ENCODE peak calls at places on chromosome 6, in five cellular contexts. U is PC-9, W is A549, R is RWPE1, A is ovary. E is an unnamed sample.

GRCh38 chr6:136737343-136738177 is 54.7 kb downstream of the MAP3K5 start:
- DNase-seq in U (no peak), R (no peak), A (no peak), W (no peak), E (no peak)

GRCh38 chr6:113511100-113511499 is 346.0 kb upstream of the MARCKS start:
- DNase-seq in W (no peak), A (no peak), R (no peak), U (no peak), E (no peak)

GRCh38 chr6:37205189-37205996 is 35.4 kb downstream of the PIM1 start:
- DNase-seq in W (no peak), U (no peak), R (no peak), A (no peak), E (no peak)

GRCh38 chr6:160917581-160917980 is 74.0 kb upstream of the MAP3K4 start:
- DNase-seq in A (no peak), R (no peak), U (no peak), W (no peak), E (no peak)

GRCh38 chr6:24205020-24205492 is 79.0 kb downstream of the NRSN1 start:
- DNase-seq in R (peak), W (peak), A (no peak), U (no peak), E (no peak)

GRCh38 chr6:68080074-68080473 is 555.0 kb upstream of the ADGRB3 start:
- DNase-seq in W (no peak), U (no peak), A (no peak), R (no peak), E (no peak)

GRCh38 chr6:130927305-130927704 is 100.1 kb downstream of the SMLR1 start:
- DNase-seq in A (no peak), U (peak), R (peak), W (no peak), E (no peak)

GRCh38 chr6:49264496-49264895 is 198.6 kb downstream of the MMUT start:
- DNase-seq in A (no peak), R (no peak), W (no peak), U (no peak), E (no peak)

GRCh38 chr6:126640356-126640755 is 300.4 kb downstream of the CENPW start:
- DNase-seq in A (no peak), R (no peak), U (peak), W (no peak), E (no peak)

GRCh38 chr6:17042422-17043147 is 59.3 kb upstream of the STMND1 start:
- DNase-seq in U (no peak), W (peak), A (no peak), R (peak), E (no peak)

GRCh38 chr6:145798530-145798929 is 16.1 kb downstream of the FBXO30 start:
- DNase-seq in R (no peak), A (no peak), W (no peak), U (no peak), E (no peak)

GRCh38 chr6:39964094-39964493 is 29.8 kb upstream of the MOCS1 start:
- DNase-seq in R (no peak), U (no peak), W (no peak), A (no peak), E (no peak)

GRCh38 chr6:129749749-129750120 is 39.8 kb upstream of the ARHGAP18 start:
- DNase-seq in U (no peak), W (no peak), A (no peak), R (peak), E (no peak)

GRCh38 chr6:144064402-144064830 is 31.0 kb downstream of the SF3B5 start:
- DNase-seq in W (no peak), U (no peak), R (no peak), A (peak), E (peak)

GRCh38 chr6:4350571-4351505 is 215.5 kb upstream of the ECI2 start:
- DNase-seq in R (no peak), A (no peak), W (no peak), U (no peak), E (no peak)

GRCh38 chr6:130020106-130020851 is 1.9 kb downstream of the L3MBTL3 start:
- DNase-seq in A (peak), R (peak), W (peak), U (no peak), E (peak)

GRCh38 chr6:83292900-83293843 is 100.0 kb downstream of the RWDD2A start:
- DNase-seq in R (no peak), W (no peak), A (no peak), U (no peak), E (no peak)

GRCh38 chr6:105781248-105781647 is 304.9 kb upstream of the PRDM1 start:
- DNase-seq in R (peak), W (no peak), A (no peak), U (no peak), E (no peak)

GRCh38 chr6:165694296-165694695 is 31.3 kb upstream of the PDE10A start:
- DNase-seq in U (no peak), W (no peak), R (no peak), A (no peak), E (no peak)

GRCh38 chr6:53718597-53719460 is 53.3 kb upstream of the KLHL31 start:
- DNase-seq in W (peak), A (no peak), U (peak), R (peak), E (peak)

GRCh38 chr6:52371656-52372151 is 9.8 kb downstream of the PAQR8 start:
- DNase-seq in U (no peak), W (no peak), R (no peak), A (no peak), E (no peak)

GRCh38 chr6:47147175-47147727 is 105.1 kb upstream of the ADGRF1 start:
- DNase-seq in R (no peak), A (no peak), U (no peak), W (no peak), E (no peak)
- H3K27ac ChIP-seq in R (no peak), A (no peak), U (peak), W (peak), E (no peak)

DNA sequence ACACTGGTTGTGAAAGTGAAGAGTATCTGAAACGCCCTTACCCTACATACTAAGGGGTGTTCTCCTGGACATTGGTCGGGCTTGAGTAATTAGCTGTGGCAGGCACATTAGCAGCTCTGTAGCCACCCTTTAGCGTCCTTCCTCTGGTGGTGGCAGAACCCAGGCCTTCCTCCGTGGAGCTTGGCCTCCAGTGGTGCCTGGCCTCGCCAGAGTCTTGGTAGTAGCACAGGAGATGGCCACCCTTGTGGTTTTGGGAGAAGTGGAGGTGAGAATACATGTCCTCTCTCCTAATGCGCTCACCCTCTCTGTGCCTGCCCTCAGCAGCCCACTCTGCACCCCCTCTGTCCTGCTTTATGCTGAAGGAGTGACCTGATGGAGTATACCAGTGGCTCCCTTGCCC is 17.6 kb upstream of the UQCC2 start:
- DNase-seq in A (no peak), W (no peak), R (no peak), U (no peak), E (no peak)
- H3K27ac ChIP-seq in A (no peak), W (no peak), R (no peak), U (no peak), E (no peak)

DNA sequence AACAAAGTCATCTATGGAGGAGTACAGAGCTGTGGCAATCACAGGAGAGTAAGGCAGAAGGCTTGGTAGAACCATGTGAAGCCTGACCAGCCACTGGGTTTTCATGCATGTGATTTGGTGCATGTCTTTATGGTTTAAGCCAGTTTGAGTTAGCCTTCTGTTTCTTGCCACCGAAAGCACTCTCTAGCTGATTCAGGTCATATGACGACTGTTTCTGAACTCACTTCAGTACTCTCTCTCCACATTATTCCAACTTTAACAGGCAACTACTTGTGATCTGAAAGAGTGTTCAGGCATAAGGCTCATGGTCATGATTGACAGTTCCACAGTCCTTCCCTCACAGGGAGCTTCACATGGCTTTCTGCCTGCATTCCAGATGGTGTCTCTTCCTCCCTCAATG is 63.3 kb upstream of the TAB2 start:
- DNase-seq in A (no peak), W (no peak), R (no peak), U (no peak), E (no peak)
- H3K27ac ChIP-seq in A (no peak), W (no peak), R (no peak), U (no peak), E (no peak)

GRCh38 chr6:2528156-2528555 is 222.6 kb downstream of the MYLK4 start:
- DNase-seq in W (no peak), R (no peak), A (no peak), U (no peak), E (no peak)

GRCh38 chr6:2534406-2535139 is 216.1 kb downstream of the MYLK4 start:
- DNase-seq in R (no peak), W (no peak), A (no peak), U (no peak), E (no peak)

GRCh38 chr6:2529217-2529719 is 221.5 kb downstream of the MYLK4 start:
- DNase-seq in U (no peak), R (no peak), W (no peak), A (no peak), E (no peak)

GRCh38 chr6:2535492-2535891 is 215.2 kb downstream of the MYLK4 start:
- DNase-seq in R (no peak), W (no peak), U (no peak), A (no peak), E (no peak)

DNA sequence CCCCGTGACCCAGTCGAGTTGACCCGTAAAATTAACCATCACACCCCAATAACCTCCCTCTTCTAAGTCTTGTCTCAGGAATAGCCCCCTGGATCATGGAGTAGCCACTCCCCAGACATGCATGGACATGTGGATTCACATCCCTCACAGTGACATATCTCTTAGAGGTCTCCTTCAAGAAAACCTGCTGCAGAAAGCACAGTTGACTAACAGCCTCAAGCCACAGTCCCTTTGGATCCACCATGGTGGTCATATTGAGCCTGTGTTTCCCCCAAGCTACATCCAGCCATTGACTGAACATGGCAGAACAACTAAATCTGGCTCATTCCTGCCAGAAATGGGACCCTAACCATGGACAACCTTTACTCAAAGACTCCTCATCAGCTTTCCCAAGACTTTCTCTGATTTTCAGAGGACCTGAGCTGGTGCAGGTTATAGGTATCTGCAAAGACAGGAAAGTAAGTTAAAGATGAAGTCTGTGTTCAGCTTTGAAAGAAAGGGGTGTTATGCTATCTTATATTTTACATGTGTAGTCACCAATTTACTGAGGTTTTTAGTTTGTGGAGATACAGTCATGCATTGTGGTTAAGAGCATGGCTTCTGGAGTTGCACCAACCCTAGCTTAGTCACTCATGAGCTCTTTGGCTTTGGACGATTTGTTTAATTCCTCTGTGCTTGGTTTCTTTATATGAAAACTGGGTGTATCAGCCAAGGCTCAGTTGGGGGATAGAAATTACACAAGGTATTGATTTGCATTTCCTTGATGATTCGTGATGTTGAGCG is 219.1 kb downstream of the MYLK4 start:
- DNase-seq in W (no peak), U (no peak), R (peak), A (no peak), E (no peak)
- H3K27ac ChIP-seq in W (no peak), U (no peak), R (no peak), A (no peak), E (no peak)

GRCh38 chr6:107101661-107102413 is 13.5 kb downstream of the BEND3 start:
- DNase-seq in U (no peak), W (no peak), R (no peak), A (no peak), E (no peak)

GRCh38 chr6:107105511-107106116 is 9.7 kb downstream of the BEND3 start:
- DNase-seq in U (no peak), A (no peak), R (no peak), W (no peak), E (no peak)

GRCh38 chr6:107101211-107101610 is 14.1 kb downstream of the BEND3 start:
- DNase-seq in U (no peak), R (no peak), A (no peak), W (no peak), E (no peak)

GRCh38 chr6:107103082-107103481 is 12.2 kb downstream of the BEND3 start:
- DNase-seq in R (no peak), A (no peak), U (no peak), W (no peak), E (no peak)

DNA sequence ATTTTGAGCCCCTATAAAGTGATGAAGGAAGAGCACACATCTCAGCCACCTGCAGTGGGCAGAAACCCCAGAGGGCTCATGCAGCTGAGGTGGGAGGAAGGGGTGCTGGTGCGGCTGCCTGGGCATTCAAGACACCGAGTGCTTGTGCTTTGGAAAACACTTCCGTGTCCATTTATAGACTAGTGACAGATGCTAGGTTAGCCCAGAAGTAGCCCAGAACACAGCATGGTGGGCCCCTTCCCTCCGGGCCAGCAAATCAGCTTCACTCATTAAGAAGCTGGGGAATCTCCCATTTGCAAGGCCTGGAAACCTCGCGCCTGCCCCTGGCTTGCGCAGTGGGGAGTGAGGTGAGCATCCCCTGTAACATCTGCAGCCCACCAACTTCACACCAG is 12.9 kb downstream of the BEND3 start:
- DNase-seq in W (no peak), U (no peak), R (no peak), A (no peak), E (no peak)
- H3K27ac ChIP-seq in W (no peak), U (no peak), R (no peak), A (no peak), E (no peak)

DNA sequence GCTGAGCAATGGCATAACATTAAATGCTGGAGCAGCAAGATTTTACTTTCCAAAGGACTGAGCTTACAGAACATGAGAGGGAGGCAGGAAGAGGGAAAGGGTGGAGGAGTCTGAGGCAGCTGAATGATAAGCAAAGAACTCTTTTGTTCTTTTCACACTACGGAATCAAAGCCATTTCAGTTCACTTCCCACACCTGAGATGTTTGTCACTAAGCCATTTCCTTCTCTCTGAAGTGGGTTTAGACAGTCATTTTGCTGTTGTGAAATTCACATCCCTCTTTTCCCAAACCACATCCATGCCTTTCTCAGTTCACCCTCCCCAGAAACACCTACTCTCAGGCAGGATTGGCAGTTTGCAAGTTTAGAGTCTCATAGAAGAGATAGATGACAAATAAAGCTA is 267.9 kb downstream of the ADGRG6 start:
- DNase-seq in A (no peak), W (no peak), R (no peak), U (peak), E (no peak)
- H3K27ac ChIP-seq in A (no peak), W (no peak), R (no peak), U (no peak), E (no peak)

DNA sequence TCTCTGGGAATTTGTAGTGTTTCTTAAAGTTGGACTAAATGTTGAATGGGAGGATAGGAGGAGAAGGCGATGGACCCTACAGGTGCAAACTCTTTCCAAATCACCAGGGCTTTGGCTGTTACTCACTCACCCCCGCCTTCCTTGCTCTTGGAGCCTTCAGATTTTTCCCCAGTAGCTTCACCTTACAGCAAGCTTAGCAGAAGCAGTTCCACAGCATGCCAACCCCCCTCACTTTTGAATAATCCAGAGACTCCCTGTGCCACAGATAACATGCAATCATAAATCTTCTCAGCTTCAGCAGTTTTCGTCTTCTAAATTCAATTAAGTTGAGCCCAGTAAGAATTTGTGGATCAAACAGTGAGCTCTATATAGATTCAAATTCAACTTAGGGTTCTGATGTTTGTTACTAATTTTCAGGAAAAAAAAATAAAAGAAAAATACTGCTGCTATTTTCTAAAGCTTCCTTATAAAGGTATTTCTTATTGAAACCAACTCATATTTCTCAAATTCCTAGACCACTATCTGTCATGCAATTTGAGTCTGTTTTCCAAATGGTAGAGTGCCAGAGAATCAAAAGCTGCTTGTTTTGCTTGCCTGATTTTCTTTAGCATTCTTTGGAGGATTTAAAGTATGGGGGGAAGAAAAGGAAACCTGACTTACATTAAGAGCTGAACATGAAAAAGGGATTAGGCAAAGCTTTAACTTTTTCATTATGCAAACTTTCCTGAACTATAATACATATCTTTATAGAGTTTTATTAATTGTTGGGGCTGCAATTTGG is 166.4 kb downstream of the EYA4 start:
- DNase-seq in W (no peak), R (no peak), A (no peak), U (no peak), E (no peak)
- H3K27ac ChIP-seq in W (no peak), R (no peak), A (no peak), U (no peak), E (no peak)

DNA sequence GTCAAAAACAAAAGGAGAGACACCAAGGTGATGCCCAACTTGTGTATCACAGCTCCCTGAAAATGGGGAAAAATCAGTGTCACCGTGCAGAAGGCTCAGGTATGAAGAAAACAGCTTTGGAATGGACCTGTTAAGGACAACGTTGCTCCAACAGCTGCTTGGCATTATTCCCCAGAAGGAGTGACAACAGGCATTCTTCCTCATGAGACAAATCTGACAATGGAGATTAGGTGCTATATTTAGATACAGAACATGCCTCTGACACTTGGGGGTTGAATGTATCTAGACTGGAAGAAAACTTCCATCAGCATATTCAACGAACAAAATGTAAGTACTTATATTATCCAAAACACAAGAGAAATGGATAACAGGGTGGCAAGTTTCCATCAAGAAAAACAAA is 87.7 kb downstream of the MBOAT1 start:
- DNase-seq in A (no peak), W (no peak), U (no peak), R (no peak), E (no peak)
- H3K27ac ChIP-seq in A (no peak), W (no peak), U (no peak), R (no peak), E (no peak)

GRCh38 chr6:33426590-33427563 is 7.0 kb downstream of the SYNGAP1 start:
- DNase-seq in A (no peak), R (no peak), W (peak), U (no peak), E (peak)

GRCh38 chr6:33424855-33425667 is 5.2 kb downstream of the SYNGAP1 start:
- DNase-seq in R (no peak), W (no peak), U (no peak), A (peak), E (no peak)

GRCh38 chr6:33427585-33428218 is 7.8 kb downstream of the SYNGAP1 start:
- DNase-seq in U (no peak), R (peak), W (peak), A (peak), E (peak)

GRCh38 chr6:33423777-33424176 is 3.9 kb downstream of the SYNGAP1 start:
- DNase-seq in A (no peak), W (no peak), U (no peak), R (no peak), E (no peak)

GRCh38 chr6:33425668-33426577 is 6.1 kb downstream of the SYNGAP1 start:
- DNase-seq in W (peak), A (peak), U (peak), R (peak), E (peak)
- H3K27ac ChIP-seq in W (peak), A (peak), U (peak), R (peak), E (peak)

DNA sequence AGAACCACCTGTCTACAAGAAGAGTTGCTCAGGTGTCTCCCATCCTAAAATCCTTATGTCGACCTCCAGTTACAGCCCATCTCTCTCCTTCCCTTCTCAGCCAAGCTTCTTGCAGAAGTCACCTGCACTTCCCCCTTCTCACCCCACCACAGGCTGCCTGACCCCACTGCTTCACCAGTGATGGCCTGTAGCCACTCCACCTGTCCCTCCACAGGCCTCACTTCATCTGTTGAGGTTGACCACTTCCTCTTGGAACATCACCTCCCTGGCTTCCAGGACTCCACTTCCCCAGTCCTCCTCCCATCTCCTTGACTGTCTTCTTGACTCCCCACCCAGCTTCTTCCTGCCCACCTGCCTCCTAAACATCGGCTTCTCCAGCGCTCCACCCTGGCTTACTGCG is 25.4 kb downstream of the MRPL14 start:
- DNase-seq in A (no peak), W (no peak), R (no peak), U (no peak), E (no peak)
- H3K27ac ChIP-seq in A (no peak), W (no peak), R (peak), U (no peak), E (no peak)